ENCODE peak calls at places on chromosome X, in seven cellular contexts. A is CD4-positive, alpha-beta memory T cell; L is CD8-positive, alpha-beta memory T cell; M is Jurkat, Clone E6-1; Y is NAMALWA; J is central memory CD4-positive, alpha-beta T cell; H is B cell. V is an unnamed sample.

GRCh38 chrX:118510076-118510475 is 14.5 kb downstream of the DOCK11 start:
- DNase-seq in J (no peak), L (no peak), Y (no peak), M (no peak), H (no peak), A (no peak), V (no peak)

GRCh38 chrX:153469811-153470410 is 465 bp downstream of the HAUS7 start:
- DNase-seq in Y (peak; percentile 51), A (no peak), J (no peak), L (peak; percentile 5), M (no peak), H (peak; percentile 24), V (peak; percentile 27)

GRCh38 chrX:17160971-17161370 is 214.0 kb upstream of the NHS start:
- DNase-seq in M (no peak), H (no peak), L (no peak), A (no peak), J (no peak), Y (peak; percentile 0), V (peak; percentile 5)

GRCh38 chrX:11655282-11655985 is 10.3 kb downstream of the ARHGAP6 start:
- DNase-seq in Y (no peak), H (no peak), M (no peak), A (no peak), L (no peak), J (no peak), V (no peak)

GRCh38 chrX:80430826-80431501 is 10.7 kb downstream of the TENT5D start:
- DNase-seq in H (no peak), M (peak; percentile 7), L (no peak), A (no peak), J (no peak), Y (peak; percentile 27), V (peak; percentile 2)

GRCh38 chrX:53281321-53281822 is at the start of gene IQSEC2:
- DNase-seq in A (no peak), H (no peak), Y (no peak), M (no peak), J (no peak), L (no peak), V (peak; percentile 73)

GRCh38 chrX:20500949-20501348 is 234.2 kb upstream of the RPS6KA3 start:
- DNase-seq in M (no peak), Y (no peak), A (no peak), L (no peak), H (no peak), J (no peak), V (no peak)

GRCh38 chrX:150308041-150308440 is 55.1 kb upstream of the MAMLD1 start:
- DNase-seq in A (no peak), M (no peak), Y (no peak), L (no peak), J (no peak), H (no peak), V (no peak)

GRCh38 chrX:275967-276587 is 5.1 kb upstream of the PLCXD1 start:
- DNase-seq in L (peak; percentile 59), A (peak; percentile 34), M (no peak), J (peak; percentile 25), H (peak; percentile 57), Y (peak; percentile 40), V (peak; percentile 64)

GRCh38 chrX:134634691-134635090 is 23.6 kb downstream of the PLAC1 start:
- DNase-seq in A (no peak), Y (no peak), M (no peak), H (no peak), L (no peak), J (no peak), V (peak; percentile 24)

GRCh38 chrX:14015294-14015693 is 14.4 kb downstream of the GEMIN8 start:
- DNase-seq in M (no peak), Y (no peak), L (no peak), H (no peak), J (no peak), A (no peak), V (no peak)

GRCh38 chrX:41350976-41351569 is 17.1 kb downstream of the DDX3X start:
- DNase-seq in H (no peak), L (no peak), J (no peak), A (peak; percentile 22), M (no peak), Y (peak; percentile 45), V (no peak)

GRCh38 chrX:40192196-40192595 is 94.4 kb upstream of the BCOR start:
- DNase-seq in Y (no peak), A (no peak), M (no peak), H (no peak), L (no peak), J (no peak), V (no peak)

GRCh38 chrX:17409566-17410290 is 34.7 kb downstream of the NHS start:
- DNase-seq in J (no peak), M (no peak), Y (no peak), A (no peak), L (no peak), H (no peak), V (no peak)

GRCh38 chrX:19554786-19555185 is 39.5 kb upstream of the MAP3K15 start:
- DNase-seq in J (no peak), A (no peak), Y (no peak), H (no peak), M (no peak), L (no peak), V (peak; percentile 58)